ENCODE peak calls at places on chromosomes 5 and 9, in nine cellular contexts. F is colonic mucosa; W is CD8-positive, alpha-beta T cell; H is fibroblast of lung; C is heart right ventricle; P is esophagus squamous epithelium; M is RWPE1; R is nephron progenitor cell; Z is heart left ventricle. X is an unnamed sample.

GRCh38 chr9:35594471-35594870 is 10.6 kb upstream of the TESK1 start:
- DNase-seq in C (no peak), F (no peak), R (no peak), W (no peak), M (no peak), H (no peak), Z (no peak), P (no peak), X (no peak)

GRCh38 chr5:82405166-82405565 is 127.0 kb upstream of the RPS23 start:
- DNase-seq in Z (no peak), H (peak), C (no peak), R (no peak), M (peak), P (no peak), F (no peak), W (no peak), X (no peak)

GRCh38 chr5:57302164-57302563 is 128.3 kb downstream of the GPBP1 start:
- DNase-seq in W (no peak), F (peak), P (no peak), Z (no peak), M (peak), C (no peak), H (peak), R (no peak), X (no peak)

GRCh38 chr9:534886-535285 is 306.6 kb upstream of the DMRT1 start:
- DNase-seq in W (no peak), M (peak), R (no peak), C (peak), F (no peak), P (no peak), Z (no peak), H (no peak), X (no peak)

GRCh38 chr9:109962215-109962614 is 182.2 kb downstream of the PALM2AKAP2 start:
- DNase-seq in P (no peak), R (no peak), W (no peak), H (no peak), F (no peak), Z (no peak), C (no peak), M (no peak), X (no peak)

GRCh38 chr5:98463676-98464075 is 309.8 kb upstream of the RGMB start:
- DNase-seq in R (no peak), H (no peak), M (no peak), P (no peak), W (no peak), C (no peak), Z (no peak), F (no peak), X (no peak)

GRCh38 chr5:156920042-156920860 is 42.8 kb downstream of the TIMD4 start:
- DNase-seq in Z (no peak), M (no peak), C (no peak), R (no peak), W (no peak), F (no peak), H (peak), P (no peak), X (no peak)

GRCh38 chr9:86659413-86660046 is 287.8 kb downstream of the GAS1 start:
- DNase-seq in W (no peak), P (no peak), Z (no peak), F (no peak), R (no peak), M (no peak), C (no peak), H (peak), X (no peak)

GRCh38 chr9:9552665-9553064 is 1060.1 kb downstream of the PTPRD start:
- DNase-seq in W (no peak), F (no peak), M (no peak), R (no peak), H (no peak), Z (no peak), C (no peak), P (no peak), X (no peak)

GRCh38 chr5:148776780-148777179 is 49.6 kb upstream of the ADRB2 start:
- DNase-seq in R (no peak), M (peak), W (no peak), H (peak), P (no peak), Z (no peak), F (no peak), C (no peak), X (no peak)

GRCh38 chr5:136203303-136203922 is 10.5 kb upstream of the SMIM32 start:
- DNase-seq in M (no peak), F (no peak), C (no peak), Z (no peak), P (no peak), R (no peak), H (no peak), W (no peak), X (no peak)

GRCh38 chr9:23229764-23230434 is 596.1 kb downstream of the ELAVL2 start:
- DNase-seq in W (no peak), H (no peak), R (no peak), M (no peak), F (no peak), C (no peak), Z (no peak), P (no peak), X (no peak)

GRCh38 chr9:12776775-12777055 is 1.9 kb downstream of the LURAP1L start:
- DNase-seq in F (no peak), M (no peak), W (no peak), R (no peak), H (peak), Z (no peak), P (no peak), C (no peak), X (no peak)

GRCh38 chr5:133396187-133396621 is 216.1 kb downstream of the FSTL4 start:
- DNase-seq in Z (no peak), P (no peak), M (no peak), C (no peak), F (no peak), W (no peak), R (no peak), H (no peak), X (no peak)

GRCh38 chr5:62575556-62575955 is 3.1 kb upstream of the LRRC70 start:
- DNase-seq in W (no peak), R (no peak), F (no peak), Z (no peak), C (no peak), P (no peak), M (no peak), H (no peak), X (no peak)

GRCh38 chr5:38660194-38660668 is 103.8 kb upstream of the LIFR start:
- DNase-seq in H (no peak), Z (no peak), R (peak), W (no peak), M (peak), F (no peak), P (no peak), C (peak), X (no peak)

GRCh38 chr9:84139296-84140100 is 158.9 kb downstream of the RMI1 start:
- DNase-seq in P (no peak), R (no peak), F (peak), M (peak), Z (no peak), H (peak), C (peak), W (no peak), X (no peak)

GRCh38 chr5:149452007-149452664 is 73.0 kb upstream of the IL17B start:
- DNase-seq in P (no peak), C (peak), Z (peak), F (peak), R (peak), W (no peak), H (peak), M (no peak), X (no peak)

GRCh38 chr9:137066096-137066861 is 4.1 kb downstream of the SAPCD2 start:
- DNase-seq in P (no peak), F (no peak), W (no peak), M (no peak), Z (no peak), R (peak), C (no peak), H (no peak), X (no peak)

GRCh38 chr5:132009706-132010405 is 1.6 kb downstream of the ACSL6 start:
- DNase-seq in W (no peak), R (no peak), H (no peak), P (no peak), Z (peak), F (no peak), C (no peak), M (no peak), X (no peak)

GRCh38 chr5:56951946-56952691 is at the start of gene MIER3:
- DNase-seq in H (peak), P (no peak), C (peak), W (peak), M (peak), F (peak), Z (peak), R (peak), X (peak)

GRCh38 chr5:121175986-121176385 is 675.7 kb upstream of the FTMT start:
- DNase-seq in R (no peak), W (no peak), C (no peak), H (no peak), M (no peak), P (no peak), F (no peak), Z (no peak), X (no peak)

GRCh38 chr9:26264709-26265601 is 586.7 kb upstream of the TUSC1 start:
- DNase-seq in C (no peak), F (no peak), H (peak), R (no peak), Z (no peak), M (no peak), W (no peak), P (no peak), X (no peak)

GRCh38 chr5:147752666-147753290 is 29.8 kb downstream of the JAKMIP2 start:
- DNase-seq in H (no peak), Z (no peak), W (no peak), C (no peak), R (no peak), M (no peak), P (no peak), F (no peak), X (no peak)

GRCh38 chr5:21680661-21681060 is 1172.5 kb downstream of the CDH12 start:
- DNase-seq in P (no peak), R (no peak), W (no peak), Z (no peak), M (no peak), H (peak), F (no peak), C (no peak), X (no peak)

GRCh38 chr5:43973318-43973717 is 370.3 kb downstream of the NNT start:
- DNase-seq in C (no peak), F (no peak), W (no peak), H (no peak), Z (no peak), P (no peak), M (no peak), R (no peak), X (no peak)

GRCh38 chr5:159303286-159303685 is 27.0 kb downstream of the IL12B start:
- DNase-seq in F (no peak), M (no peak), H (no peak), R (no peak), W (no peak), P (no peak), Z (no peak), C (no peak), X (no peak)

GRCh38 chr9:123866497-123866896 is 63.4 kb downstream of the DENND1A start:
- DNase-seq in P (no peak), R (no peak), F (no peak), C (no peak), W (no peak), H (peak), M (no peak), Z (no peak), X (no peak)

GRCh38 chr9:128552153-128552743 is at the start of gene SPTAN1:
- DNase-seq in F (peak), W (peak), R (peak), H (peak), M (peak), C (peak), P (peak), Z (peak), X (peak)

GRCh38 chr5:73564018-73564417 is 1.4 kb downstream of the ANKRA2 start:
- DNase-seq in P (no peak), H (no peak), R (no peak), M (no peak), C (no peak), F (no peak), Z (no peak), W (no peak), X (no peak)

GRCh38 chr9:34591091-34591910 is 1.8 kb upstream of the CNTFR start:
- DNase-seq in P (no peak), Z (peak), H (peak), M (peak), F (peak), R (peak), C (peak), W (peak), X (peak)

GRCh38 chr9:113219972-113220371 is 1.1 kb downstream of the FKBP15 start:
- DNase-seq in P (no peak), F (no peak), M (no peak), Z (no peak), H (peak), W (no peak), R (no peak), C (no peak), X (no peak)

GRCh38 chr5:142421158-142421617 is 96.4 kb upstream of the SPRY4 start:
- DNase-seq in Z (no peak), M (no peak), F (peak), W (no peak), R (no peak), P (no peak), C (no peak), H (no peak), X (no peak)

GRCh38 chr9:76718166-76718565 is 46.1 kb upstream of the PCA3 start:
- DNase-seq in C (no peak), F (no peak), P (no peak), M (no peak), H (no peak), R (no peak), Z (no peak), W (no peak), X (no peak)

GRCh38 chr9:126664893-126665695 is 51.4 kb downstream of the LMX1B start:
- DNase-seq in Z (no peak), W (no peak), H (no peak), R (peak), C (no peak), P (no peak), M (no peak), F (no peak), X (no peak)

GRCh38 chr9:126663661-126664072 is 49.9 kb downstream of the LMX1B start:
- DNase-seq in H (no peak), R (no peak), W (no peak), P (no peak), C (peak), F (no peak), Z (no peak), M (no peak), X (no peak)

GRCh38 chr9:126658964-126659555 is 45.3 kb downstream of the LMX1B start:
- DNase-seq in R (no peak), M (no peak), H (no peak), C (no peak), F (no peak), P (no peak), W (no peak), Z (no peak), X (no peak)

GRCh38 chr9:126661122-126661520 is 47.4 kb downstream of the LMX1B start:
- DNase-seq in P (no peak), Z (no peak), H (no peak), F (no peak), C (no peak), W (no peak), R (no peak), M (no peak), X (no peak)

DNA sequence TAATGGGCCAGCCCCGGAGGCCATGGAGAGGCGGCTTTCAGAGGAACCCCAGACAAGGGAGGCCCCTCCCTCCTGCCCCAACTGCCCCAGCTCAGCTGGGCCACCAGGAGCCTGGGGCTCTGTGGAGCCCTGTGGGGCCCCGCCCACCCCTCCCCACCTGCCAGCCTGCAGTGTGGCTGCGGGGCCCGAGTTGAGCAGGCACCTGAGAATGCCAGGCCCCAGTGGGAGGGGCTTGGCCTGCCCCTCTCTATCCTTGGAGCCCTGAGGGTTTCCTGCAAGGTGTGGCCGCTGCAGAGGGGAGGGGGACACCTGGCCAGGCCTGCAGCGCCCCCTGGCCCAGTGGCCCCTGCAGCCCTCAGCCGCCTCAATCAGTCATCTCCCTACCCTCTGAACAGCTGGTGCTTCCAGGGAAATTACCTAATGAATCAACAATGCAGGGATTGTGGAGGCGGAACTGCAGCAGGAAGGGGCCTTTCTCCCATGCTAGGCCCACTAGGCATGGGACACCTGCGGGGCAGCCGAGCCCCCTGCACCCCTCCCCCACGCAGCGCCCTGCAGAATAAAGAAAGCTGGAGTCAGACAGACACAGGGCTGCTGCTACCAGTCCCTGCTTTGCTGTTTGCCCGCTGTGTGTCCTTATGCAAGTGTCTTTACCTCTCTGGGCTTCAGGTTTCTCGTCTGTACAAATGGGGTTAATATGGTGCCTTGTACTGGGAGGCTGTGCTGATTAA is 48.0 kb downstream of the LMX1B start:
- DNase-seq in M (peak), W (no peak), F (no peak), Z (no peak), P (no peak), C (no peak), R (no peak), H (peak), X (no peak)
- TF ChIP-seq CTCF in M (no peak), W (no peak), F (no peak), Z (no peak), P (no peak), C (no peak), R (no peak), H (no peak), X (no peak)

DNA sequence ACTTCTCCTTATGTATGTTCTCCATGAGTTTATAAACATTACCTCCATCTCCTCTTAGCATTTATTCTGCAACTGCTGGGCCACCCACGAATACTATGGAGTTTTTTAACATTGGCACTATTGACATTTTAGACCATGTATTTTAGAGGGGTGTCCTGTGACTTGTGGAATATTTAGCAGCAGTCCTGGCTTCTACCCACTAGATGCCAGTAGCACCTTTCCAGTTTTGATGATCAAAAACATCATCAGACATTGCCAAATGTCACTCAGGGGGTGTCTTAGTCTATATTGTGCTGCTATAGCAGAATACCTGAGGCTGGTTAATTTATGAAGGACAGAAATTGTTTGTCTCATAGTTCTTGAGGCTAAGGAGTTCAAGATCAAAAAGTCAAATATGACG is 187.5 kb upstream of the RORB start:
- DNase-seq in Z (no peak), M (no peak), F (no peak), R (no peak), W (no peak), C (no peak), H (no peak), P (no peak), X (no peak)
- TF ChIP-seq CTCF in Z (peak), M (no peak), F (no peak), R (no peak), W (no peak), C (peak), H (no peak), P (no peak), X (no peak)

DNA sequence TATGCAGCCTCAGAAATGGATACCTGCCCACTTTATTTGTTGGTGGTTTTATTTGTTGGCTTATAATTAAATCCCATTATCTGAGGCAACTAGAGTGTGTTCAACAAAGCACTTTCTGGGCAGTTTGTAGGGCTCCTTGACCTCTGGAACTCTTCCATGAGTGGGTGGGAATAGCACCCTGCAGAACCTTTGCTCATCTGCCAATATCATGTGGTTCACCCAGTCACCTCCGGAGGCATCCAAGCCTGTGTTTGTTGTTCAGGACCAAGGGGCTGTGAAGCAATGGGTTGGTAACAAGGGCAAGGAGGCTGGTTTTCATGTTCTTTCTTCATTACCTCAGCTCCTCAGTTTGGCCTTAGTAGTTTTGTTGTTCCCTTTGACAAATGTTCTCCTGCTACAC is 314.0 kb downstream of the NDUFS4 start:
- DNase-seq in F (no peak), H (peak), C (no peak), P (no peak), R (no peak), W (no peak), Z (no peak), M (peak), X (no peak)
- TF ChIP-seq CTCF in F (no peak), H (no peak), C (no peak), P (no peak), R (no peak), W (no peak), Z (no peak), M (no peak), X (no peak)

DNA sequence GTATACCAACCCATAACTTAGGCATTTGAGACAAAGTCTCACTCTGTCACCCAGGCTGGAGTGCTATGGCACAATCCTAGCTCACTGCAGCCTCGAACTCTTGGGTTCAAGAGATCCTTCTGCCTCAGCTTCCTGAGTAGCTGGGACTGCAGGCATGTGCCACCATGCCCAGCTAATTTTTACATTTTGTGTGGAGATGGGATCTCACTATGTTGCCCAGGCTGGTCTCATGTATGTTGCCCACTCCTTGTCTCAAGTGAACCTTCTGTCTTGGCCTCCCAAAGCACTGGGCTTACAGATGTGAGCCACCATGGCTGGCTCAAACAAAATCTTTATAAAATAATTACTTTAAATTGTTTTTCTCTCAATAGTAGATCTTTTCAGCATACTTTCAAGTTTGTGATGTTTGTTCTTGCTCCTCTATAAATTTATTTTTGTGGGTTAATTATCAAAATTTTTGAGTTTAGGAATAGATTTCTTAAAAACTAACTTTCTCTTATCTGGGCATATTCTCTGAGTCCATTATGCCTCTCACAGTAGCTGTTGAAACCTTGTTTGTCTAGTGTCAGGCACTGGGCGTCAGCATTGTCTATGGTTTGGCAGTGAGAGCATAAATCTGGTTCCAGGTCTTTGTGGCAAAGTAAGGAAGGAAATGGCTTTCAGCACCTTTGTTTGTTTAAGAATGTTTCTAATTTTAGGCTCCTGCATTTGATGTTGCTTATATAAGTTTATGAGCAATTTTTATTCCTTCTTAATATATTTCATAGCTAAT is 38.7 kb downstream of the NLN start:
- DNase-seq in Z (no peak), W (peak), R (no peak), F (peak), C (peak), H (peak), M (peak), P (no peak), X (no peak)
- TF ChIP-seq CTCF in Z (peak), W (peak), R (no peak), F (no peak), C (peak), H (no peak), M (no peak), P (no peak), X (no peak)

GRCh38 chr5:144332265-144332664 is 161.6 kb downstream of the KCTD16 start:
- DNase-seq in Z (no peak), H (no peak), C (no peak), W (no peak), R (no peak), P (no peak), F (no peak), M (no peak), X (no peak)
- TF ChIP-seq CTCF in Z (no peak), H (no peak), C (no peak), W (no peak), R (peak), P (no peak), F (no peak), M (no peak), X (no peak)